ENCODE peak calls at places on chromosomes 4 and X, in four cellular contexts. S is Peyer's patch, R is dorsolateral prefrontal cortex, K is RWPE1. M is an unnamed sample.
A peak's percentile ranks its signal among the peaks of the same experiment; 100 is the strongest.

GRCh38 chrX:2391869-2392606 is 108.7 kb downstream of the DHRSX start:
- DNase-seq in S (no peak), R (no peak), K (peak; percentile 88), M (no peak)

GRCh38 chr4:19748911-19749473 is 502.7 kb upstream of the SLIT2 start:
- DNase-seq in S (no peak), R (no peak), K (no peak), M (no peak)

GRCh38 chrX:120769576-120770341 is 105.9 kb downstream of the CT47B1 start:
- DNase-seq in S (no peak), R (no peak), K (peak; percentile 26), M (no peak)

GRCh38 chr4:2436301-2436700 is 17.5 kb downstream of the CFAP99 start:
- DNase-seq in S (peak; percentile 60), R (peak; percentile 72), K (no peak), M (no peak)

GRCh38 chr4:186755550-186756519 is 32.2 kb upstream of the FAT1 start:
- DNase-seq in S (peak; percentile 53), R (no peak), K (no peak), M (no peak)

GRCh38 chrX:150165776-150166610 is 197.1 kb upstream of the MAMLD1 start:
- DNase-seq in S (no peak), R (no peak), K (no peak), M (no peak)

GRCh38 chr4:23105759-23106370 is 413.1 kb downstream of the GBA3 start:
- DNase-seq in S (no peak), R (no peak), K (no peak), M (no peak)

GRCh38 chrX:7028246-7028645 is 119.3 kb upstream of the STS start:
- DNase-seq in S (no peak), R (peak; percentile 31), K (no peak), M (no peak)

GRCh38 chrX:45775462-45775861 is 574.8 kb upstream of the DIPK2B start:
- DNase-seq in S (no peak), R (no peak), K (peak; percentile 35), M (no peak)

GRCh38 chrX:53284684-53285447 is 3.5 kb upstream of the IQSEC2 start:
- DNase-seq in S (peak; percentile 78), R (peak; percentile 51), K (no peak), M (peak; percentile 35)

GRCh38 chrX:53288173-53288572 is 6.8 kb upstream of the IQSEC2 start:
- DNase-seq in S (peak; percentile 47), R (peak; percentile 61), K (no peak), M (peak; percentile 46)

GRCh38 chrX:53285591-53285990 is 4.2 kb upstream of the IQSEC2 start:
- DNase-seq in S (peak; percentile 32), R (no peak), K (no peak), M (no peak)

GRCh38 chrX:53290441-53291041 is 9.2 kb upstream of the IQSEC2 start:
- DNase-seq in S (peak; percentile 33), R (no peak), K (no peak), M (no peak)

DNA sequence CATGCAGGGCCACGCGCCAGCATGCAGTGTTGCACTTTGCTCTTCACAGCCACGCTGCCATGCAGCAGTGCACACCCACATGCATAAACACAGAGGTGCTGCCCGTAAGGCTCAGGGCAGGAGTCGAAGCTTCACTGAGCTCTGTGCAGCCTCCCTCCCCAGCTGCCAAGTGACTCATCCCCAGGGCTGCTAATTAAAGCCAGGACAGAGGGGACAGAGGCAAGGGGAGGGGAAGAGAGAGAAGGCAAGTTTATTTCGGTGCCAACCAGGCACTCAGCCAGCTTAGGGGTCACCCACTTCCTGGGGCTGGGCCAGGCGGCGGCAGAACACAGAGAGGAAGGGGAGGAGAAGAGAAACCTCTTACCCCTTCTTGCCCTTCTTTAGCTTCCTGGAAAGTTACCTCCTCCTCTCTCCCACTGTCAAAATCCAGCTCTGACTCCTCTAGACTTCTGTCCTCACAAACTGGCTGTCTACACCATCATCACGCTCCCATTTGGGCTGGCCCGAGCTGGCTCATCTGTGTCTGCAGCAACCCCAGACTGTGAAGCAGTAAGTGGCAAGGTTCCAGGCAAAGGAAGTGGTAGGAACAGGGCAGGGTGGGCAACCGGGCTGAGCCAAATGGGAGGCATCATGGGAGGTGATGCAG is 6.2 kb upstream of the IQSEC2 start:
- DNase-seq in S (peak; percentile 79), R (peak; percentile 50), K (peak; percentile 47), M (peak; percentile 34)
- H3K27ac ChIP-seq in S (no peak overlapping the region), R (no peak overlapping the region), K (peak overlapping the region; percentile 82), M (no peak overlapping the region)

GRCh38 chr4:104693601-104694201 is 199.0 kb upstream of the CXXC4 start:
- DNase-seq in S (no peak), R (no peak), K (peak; percentile 21), M (no peak)
- TF ChIP-seq CTCF in S (no peak), R (no peak), K (peak; percentile 54), M (no peak)

GRCh38 chr4:15755781-15756180 is 22.3 kb upstream of the CD38 start:
- DNase-seq in S (no peak), R (no peak), K (no peak), M (no peak)
- H3K27ac ChIP-seq in S (no peak overlapping the region), R (no peak overlapping the region), K (no peak overlapping the region), M (no peak overlapping the region)

GRCh38 chrX:28659269-28659668 is 72.0 kb downstream of the IL1RAPL1 start:
- DNase-seq in S (no peak), R (no peak), K (no peak), M (no peak)
- TF ChIP-seq CTCF in S (no peak), R (no peak), K (peak; percentile 11), M (peak; percentile 30)

GRCh38 chr4:124973716-124974115 is 261.2 kb upstream of the ANKRD50 start:
- DNase-seq in S (no peak), R (no peak), K (no peak), M (no peak)
- H3K27ac ChIP-seq in S (no peak overlapping the region), R (no peak overlapping the region), K (no peak overlapping the region), M (no peak overlapping the region)

GRCh38 chrX:16885628-16886027 is 15.5 kb upstream of the RBBP7 start:
- DNase-seq in S (no peak), R (no peak), K (no peak), M (no peak)

GRCh38 chrX:16882188-16882587 is 12.0 kb upstream of the RBBP7 start:
- DNase-seq in S (peak; percentile 68), R (peak; percentile 40), K (no peak), M (peak; percentile 51)

GRCh38 chrX:16882702-16883486 is 12.7 kb upstream of the RBBP7 start:
- DNase-seq in S (peak; percentile 88), R (peak; percentile 80), K (peak; percentile 31), M (peak; percentile 44)

GRCh38 chrX:16883487-16883804 is 13.3 kb upstream of the RBBP7 start:
- DNase-seq in S (no peak), R (no peak), K (no peak), M (no peak)
- TF ChIP-seq CTCF in S (no peak), R (no peak), K (peak; percentile 14), M (no peak)

DNA sequence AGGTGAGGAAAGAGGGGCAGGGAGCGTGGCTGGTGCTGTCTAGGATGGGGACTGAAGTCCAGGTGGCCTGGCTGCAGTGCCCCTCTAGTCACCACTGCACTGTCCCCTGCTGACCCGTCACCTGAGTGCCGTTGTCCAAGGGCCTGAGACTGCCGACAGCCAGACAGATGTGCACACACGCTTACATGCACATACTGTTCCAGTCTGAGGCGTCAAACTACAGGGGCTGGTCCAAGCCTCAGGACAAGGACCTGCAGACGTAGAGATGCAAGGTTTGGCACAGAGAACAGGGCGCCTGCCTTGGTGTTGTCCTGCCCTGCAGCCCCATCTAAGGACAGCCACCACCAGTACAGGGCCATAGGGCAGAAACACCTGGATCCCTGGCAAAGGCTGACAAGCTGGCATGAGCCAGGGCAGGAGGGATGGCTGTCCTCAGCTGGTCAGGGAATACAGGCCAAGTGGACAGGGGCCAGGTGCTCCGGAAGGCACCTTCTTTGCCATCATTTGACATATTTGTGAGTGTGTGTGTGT is 1.7 kb downstream of the SLC2A9 start:
- DNase-seq in S (no peak), R (no peak), K (no peak), M (no peak)
- H3K27ac ChIP-seq in S (peak overlapping the region; percentile 81), R (peak overlapping the region; percentile 58), K (peak overlapping the region; percentile 98), M (peak overlapping the region; percentile 77)

GRCh38 chr4:76749361-76749760 is 148.6 kb downstream of the SOWAHB start:
- DNase-seq in S (no peak), R (no peak), K (no peak), M (no peak)

GRCh38 chr4:76747613-76748012 is 150.3 kb downstream of the SOWAHB start:
- DNase-seq in S (no peak), R (no peak), K (no peak), M (no peak)

GRCh38 chr4:76751612-76752343 is 146.2 kb downstream of the SOWAHB start:
- DNase-seq in S (no peak), R (no peak), K (no peak), M (no peak)

GRCh38 chr4:76750716-76751115 is 147.2 kb downstream of the SOWAHB start:
- DNase-seq in S (no peak), R (no peak), K (no peak), M (no peak)

DNA sequence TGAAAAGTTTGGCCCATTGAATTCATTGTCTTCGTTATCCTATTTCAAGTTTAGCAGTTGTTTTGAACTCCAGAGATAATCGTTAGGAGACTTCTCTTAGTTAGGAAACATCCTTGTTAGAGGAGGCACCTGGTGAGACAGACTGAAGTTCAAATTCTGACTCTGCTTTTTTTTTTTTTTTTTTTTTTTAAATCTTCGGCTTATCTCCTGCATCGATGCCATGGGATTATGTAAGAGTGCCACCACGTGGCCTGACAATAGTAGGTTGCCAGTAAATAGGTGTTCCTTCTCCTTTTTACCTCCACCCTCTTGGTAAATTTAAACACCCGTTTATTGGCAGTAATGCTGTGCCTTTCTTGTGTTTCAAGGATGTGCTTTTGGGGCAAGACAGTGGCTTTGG is 149.3 kb downstream of the SOWAHB start:
- DNase-seq in S (peak; percentile 68), R (peak; percentile 48), K (no peak), M (no peak)
- TF ChIP-seq CTCF in S (peak; percentile 39), R (peak; percentile 32), K (peak; percentile 33), M (peak; percentile 28)